ENCODE peak calls at places on chromosomes 11 and 22, in eight cellular contexts. D is GM23338, P is lung, H is GM23248, A is adrenal gland, Y is left ventricle myocardium inferior, K is A549, U is SK-N-SH. S is an unnamed sample.

GRCh38 chr11:95364324-95365295 is 133.6 kb upstream of the SESN3 start:
- DNase-seq in U (peak; percentile 20), D (no peak), P (no peak), A (no peak), Y (no peak), H (peak; percentile 16), K (peak; percentile 36), S (no peak)

GRCh38 chr11:118448294-118448693 is 12.0 kb downstream of the KMT2A start:
- DNase-seq in D (no peak), P (no peak), U (no peak), H (peak; percentile 78), K (no peak), Y (no peak), A (no peak), S (no peak)

GRCh38 chr22:46522743-46523300 is 14.6 kb downstream of the CELSR1 start:
- DNase-seq in K (no peak), P (no peak), A (no peak), Y (no peak), H (no peak), U (no peak), D (no peak), S (peak; percentile 35)

GRCh38 chr11:34665077-34665835 is 44.4 kb downstream of the EHF start:
- DNase-seq in K (no peak), P (no peak), A (no peak), U (no peak), D (no peak), H (no peak), Y (no peak), S (no peak)

GRCh38 chr11:63945482-63946163 is 6.8 kb downstream of the NAA40 start:
- DNase-seq in A (peak; percentile 88), H (peak; percentile 91), Y (peak; percentile 55), P (peak; percentile 71), U (peak; percentile 84), D (peak; percentile 90), K (peak; percentile 82), S (peak; percentile 86)

GRCh38 chr11:33475999-33476398 is 218.8 kb downstream of the HIPK3 start:
- DNase-seq in Y (no peak), P (no peak), A (peak; percentile 68), D (no peak), H (peak; percentile 72), K (no peak), U (peak; percentile 24), S (peak; percentile 10)

GRCh38 chr11:112339566-112339965 is 78.9 kb upstream of the PLET1 start:
- DNase-seq in U (no peak), D (no peak), A (no peak), H (no peak), K (no peak), P (no peak), Y (no peak), S (no peak)

GRCh38 chr11:45500457-45500856 is 165.0 kb downstream of the CHST1 start:
- DNase-seq in D (peak; percentile 41), K (no peak), H (no peak), A (no peak), Y (no peak), U (peak; percentile 40), P (no peak), S (no peak)

GRCh38 chr11:117822522-117823033 is 2.0 kb downstream of the FXYD2 start:
- DNase-seq in K (no peak), H (no peak), D (no peak), A (no peak), P (no peak), Y (no peak), U (no peak), S (no peak)

GRCh38 chr22:27786253-27786898 is 15.2 kb downstream of the MN1 start:
- DNase-seq in U (no peak), K (no peak), Y (no peak), D (no peak), A (no peak), P (no peak), H (no peak), S (peak; percentile 68)

GRCh38 chr22:27790396-27791216 is 10.9 kb downstream of the MN1 start:
- DNase-seq in A (no peak), H (no peak), P (no peak), K (no peak), U (no peak), Y (no peak), D (peak; percentile 69), S (no peak)

GRCh38 chr22:27791494-27792241 is 9.9 kb downstream of the MN1 start:
- DNase-seq in Y (no peak), A (no peak), H (no peak), U (no peak), K (no peak), D (no peak), P (no peak), S (no peak)

GRCh38 chr22:27785818-27786217 is 15.7 kb downstream of the MN1 start:
- DNase-seq in K (no peak), Y (no peak), D (no peak), P (no peak), U (no peak), A (no peak), H (no peak), S (no peak)

DNA sequence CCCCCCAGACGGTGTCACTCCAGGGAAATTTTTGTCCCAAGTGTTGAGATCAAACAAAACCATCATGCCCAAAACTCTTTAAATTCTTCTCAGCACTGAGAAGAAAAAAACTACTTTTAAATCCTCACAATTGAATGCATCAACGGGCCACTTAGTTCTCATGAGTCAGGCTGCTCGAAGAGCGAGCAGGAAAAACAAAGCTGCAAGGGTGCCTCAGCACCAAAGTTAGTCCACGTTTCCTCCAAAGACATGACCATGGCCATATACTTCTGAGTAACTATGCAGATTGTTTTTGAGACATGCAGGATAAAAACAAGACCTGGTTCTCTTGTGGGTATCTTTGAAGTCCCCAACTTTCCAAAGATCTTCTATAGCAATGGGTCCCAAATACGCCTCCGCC is 12.7 kb downstream of the MN1 start:
- DNase-seq in P (no peak), D (no peak), A (no peak), H (no peak), U (no peak), Y (no peak), K (no peak), S (no peak)
- H3K4me1 ChIP-seq in P (no peaks in the 10 kb centered on the region), D (peaks cover 66% of the 10 kb centered on the region), A (no peaks in the 10 kb centered on the region), H (peaks cover 30% of the 10 kb centered on the region), U (no peaks in the 10 kb centered on the region), Y (peaks cover 44% of the 10 kb centered on the region), K (no peaks in the 10 kb centered on the region), S (peaks cover 3% of the 10 kb centered on the region)

GRCh38 chr11:75767793-75768111 is 826 bp upstream of the DGAT2 start:
- DNase-seq in A (no peak), D (no peak), P (no peak), H (no peak), Y (no peak), K (no peak), U (no peak), S (no peak)
- H3K4me3 ChIP-seq in A (no peak overlapping the region), D (peak overlapping the region; percentile 66), P (no peak overlapping the region), H (peak overlapping the region; percentile 72), Y (peak overlapping the region; percentile 69), K (peak overlapping the region; percentile 51), U (no peak overlapping the region), S (no peak overlapping the region)

DNA sequence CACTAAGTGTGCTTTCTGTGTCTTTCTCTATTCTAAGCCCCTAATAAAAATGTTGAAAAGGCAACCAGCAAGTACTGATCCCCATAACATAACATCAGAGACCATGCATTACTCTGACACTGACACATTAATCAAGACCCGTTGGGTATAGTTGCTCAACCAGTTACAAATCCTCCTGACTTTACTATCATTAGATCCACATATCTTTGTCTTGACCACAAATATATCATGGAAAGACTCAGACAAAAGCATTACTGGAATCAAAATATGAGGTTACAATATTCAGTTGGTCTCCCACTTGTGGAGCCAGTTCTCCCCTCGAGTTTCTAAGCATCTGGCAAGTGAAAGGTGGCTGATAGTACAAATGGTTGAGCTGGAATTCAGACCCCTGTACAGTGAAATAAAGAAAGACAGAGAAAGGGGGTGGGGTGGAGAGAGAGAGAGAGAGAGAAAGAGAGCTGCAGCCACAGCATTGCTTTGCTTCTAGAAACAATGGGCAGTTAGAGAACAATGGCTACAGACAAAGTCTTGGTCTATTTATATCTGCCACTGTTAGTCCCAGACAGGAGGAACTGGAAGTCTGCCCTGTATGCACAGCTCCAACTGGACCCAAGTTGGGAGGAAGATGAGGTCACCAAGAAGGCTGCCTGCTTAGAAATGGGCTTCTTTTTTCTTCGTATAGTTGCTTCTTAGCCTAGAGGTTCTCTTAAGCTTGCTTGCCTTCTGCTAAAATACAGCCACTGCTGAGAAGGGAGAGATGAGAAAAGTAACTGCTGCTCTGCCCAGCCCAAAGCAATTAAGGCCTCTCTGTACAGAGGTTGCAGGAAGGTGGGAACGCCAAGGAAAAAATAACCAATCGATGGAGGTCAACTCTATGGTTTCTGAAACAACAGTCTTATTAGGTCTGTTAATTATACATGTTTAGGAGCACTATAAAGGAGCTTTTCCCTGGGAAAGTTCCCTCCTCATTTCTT is 85.5 kb downstream of the ETS1 start:
- DNase-seq in P (no peak), H (peak; percentile 89), D (no peak), A (no peak), K (no peak), Y (peak; percentile 50), U (no peak), S (peak; percentile 71)
- H3K4me1 ChIP-seq in P (peaks cover 74% of the 10 kb centered on the region), H (peaks cover 98% of the 10 kb centered on the region), D (peaks cover 39% of the 10 kb centered on the region), A (peaks cover 73% of the 10 kb centered on the region), K (peaks cover 91% of the 10 kb centered on the region), Y (peaks cover 100% of the 10 kb centered on the region), U (peaks cover 53% of the 10 kb centered on the region), S (peaks cover 44% of the 10 kb centered on the region)

GRCh38 chr22:22166941-22167713 is 77.5 kb upstream of the VPREB1 start:
- DNase-seq in K (no peak), P (no peak), U (no peak), D (no peak), Y (no peak), A (no peak), H (no peak), S (no peak)

GRCh38 chr22:22169923-22170322 is 74.7 kb upstream of the VPREB1 start:
- DNase-seq in K (no peak), A (no peak), P (no peak), D (no peak), Y (no peak), H (no peak), U (no peak), S (no peak)

GRCh38 chr22:22167791-22168189 is 76.8 kb upstream of the VPREB1 start:
- DNase-seq in A (no peak), U (no peak), H (no peak), P (no peak), D (no peak), K (no peak), Y (no peak), S (no peak)

GRCh38 chr22:22168190-22168940 is 76.2 kb upstream of the VPREB1 start:
- DNase-seq in U (peak; percentile 16), H (peak; percentile 21), P (no peak), A (no peak), K (peak; percentile 11), Y (no peak), D (peak; percentile 80), S (no peak)

DNA sequence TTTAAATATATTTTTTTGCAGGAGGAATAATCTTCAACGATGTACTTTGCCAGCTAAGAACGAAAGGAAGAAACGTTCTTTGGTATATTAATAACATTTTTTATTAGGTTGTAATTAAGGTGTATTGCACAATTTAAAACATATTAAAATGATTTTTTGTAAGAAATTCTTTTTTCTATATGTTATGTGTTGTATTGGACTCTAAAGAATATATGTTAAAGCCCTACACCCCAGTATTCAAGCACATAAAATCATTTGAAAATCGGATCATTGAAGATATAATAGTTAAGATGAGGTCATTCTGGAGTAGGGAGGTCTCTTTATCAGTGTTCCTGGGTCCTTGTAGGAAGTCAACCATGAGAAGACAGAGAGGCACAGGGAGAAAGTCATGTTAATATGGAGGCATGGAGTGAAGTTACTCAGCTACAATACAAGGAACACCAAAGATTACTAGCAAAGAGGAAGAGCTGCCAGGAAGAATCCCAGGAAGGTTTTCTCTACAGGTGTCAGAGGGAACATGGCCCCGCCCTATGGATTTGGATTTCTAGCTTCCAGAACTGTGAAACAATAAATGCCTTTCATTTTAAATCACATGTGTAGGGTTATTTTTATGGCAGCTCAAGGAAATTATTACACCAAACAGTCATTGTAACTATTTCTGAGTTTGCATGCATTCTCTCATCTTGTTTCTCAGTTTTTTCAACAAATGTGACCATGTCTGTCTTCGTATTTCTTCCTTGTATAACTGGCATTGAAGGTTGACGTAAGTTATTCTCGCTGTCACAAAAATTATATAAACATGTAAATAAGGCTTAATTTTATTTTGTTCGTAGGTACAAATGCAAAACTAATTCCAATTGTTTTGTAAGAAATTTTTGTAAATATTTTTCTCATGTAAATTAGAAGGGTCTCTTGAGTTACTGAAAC is 75.4 kb upstream of the VPREB1 start:
- DNase-seq in Y (no peak), K (no peak), D (no peak), U (no peak), H (no peak), A (no peak), P (no peak), S (no peak)
- H3K4me3 ChIP-seq in Y (no peak overlapping the region), K (peak overlapping the region; percentile 36), D (no peak overlapping the region), U (peak overlapping the region; percentile 31), H (no peak overlapping the region), A (no peak overlapping the region), P (no peak overlapping the region), S (no peak overlapping the region)

S was measured in right cardiac atrium.